ENCODE peak calls at places on chromosome 14, in ten cellular contexts. K is fibroblast of mammary gland; I is cardiac muscle cell; J is lower lobe of right lung; S is KBM-7; Q is activated CD8-positive, alpha-beta memory T cell treated with anti-CD3 and anti-CD28 coated beads for 4 hours; O is fibroblast of the aortic adventitia; A is Ammon's horn; T is aorta; X is Jurkat, Clone E6-1. B is an unnamed sample.
A peak's percentile ranks its signal among the peaks of the same experiment; 100 is the strongest.

GRCh38 chr14:72201645-72202044 is 269.4 kb downstream of the RGS6 start:
- DNase-seq in K (no peak), I (no peak), J (no peak), S (no peak), Q (no peak), O (no peak), A (no peak), T (no peak), X (no peak), B (no peak)

GRCh38 chr14:36503771-36504741 is 16.0 kb downstream of the NKX2-1 start:
- DNase-seq in K (no peak), I (no peak), J (peak; percentile 54), S (no peak), Q (no peak), O (no peak), A (no peak), T (no peak), X (no peak), B (no peak)

GRCh38 chr14:23538049-23538718 is 13.4 kb downstream of the ZFHX2 start:
- DNase-seq in K (no peak), I (no peak), J (no peak), S (no peak), Q (no peak), O (no peak), A (no peak), T (no peak), X (no peak), B (no peak)

GRCh38 chr14:84591827-84592540 is 938.0 kb upstream of the FLRT2 start:
- DNase-seq in K (no peak), I (no peak), J (no peak), S (no peak), Q (no peak), O (no peak), A (no peak), T (no peak), X (no peak), B (no peak)

GRCh38 chr14:74324945-74325361 is 22.2 kb upstream of the ABCD4 start:
- DNase-seq in K (peak; percentile 53), I (peak; percentile 54), J (no peak), S (peak; percentile 56), Q (no peak), O (peak; percentile 57), A (peak; percentile 8), T (no peak), X (peak; percentile 19), B (peak; percentile 17)

GRCh38 chr14:52115286-52115685 is 46.4 kb upstream of the NID2 start:
- DNase-seq in K (no peak), I (no peak), J (no peak), S (no peak), Q (no peak), O (no peak), A (no peak), T (no peak), X (no peak), B (no peak)

GRCh38 chr14:22715186-22715812 is 51.2 kb upstream of the OXA1L start:
- DNase-seq in K (no peak), I (no peak), J (no peak), S (peak; percentile 45), Q (no peak), O (no peak), A (no peak), T (no peak), X (no peak), B (no peak)

GRCh38 chr14:33634631-33635030 is 316.2 kb downstream of the EGLN3 start:
- DNase-seq in K (peak; percentile 30), I (no peak), J (no peak), S (no peak), Q (no peak), O (no peak), A (no peak), T (no peak), X (no peak), B (no peak)

GRCh38 chr14:76203086-76204001 is 51.6 kb downstream of the GPATCH2L start:
- DNase-seq in K (peak; percentile 98), I (no peak), J (no peak), S (no peak), Q (no peak), O (peak; percentile 87), A (peak; percentile 45), T (peak; percentile 66), X (no peak), B (peak; percentile 36)

GRCh38 chr14:75277000-75277795 is 1.4 kb upstream of the FOS start:
- DNase-seq in K (peak; percentile 84), I (peak; percentile 90), J (peak; percentile 96), S (peak; percentile 83), Q (no peak), O (peak; percentile 85), A (peak; percentile 91), T (peak; percentile 96), X (no peak), B (peak; percentile 57)

GRCh38 chr14:33794791-33795300 is 156.0 kb downstream of the EGLN3 start:
- DNase-seq in K (peak; percentile 50), I (no peak), J (no peak), S (no peak), Q (no peak), O (peak; percentile 37), A (no peak), T (no peak), X (no peak), B (no peak)

GRCh38 chr14:68944162-68944561 is 34.9 kb downstream of the ACTN1 start:
- DNase-seq in K (no peak), I (no peak), J (no peak), S (no peak), Q (no peak), O (no peak), A (peak; percentile 50), T (no peak), X (no peak), B (no peak)

GRCh38 chr14:91395998-91396660 is 21.5 kb downstream of the CCDC88C start:
- DNase-seq in K (no peak), I (no peak), J (no peak), S (no peak), Q (no peak), O (no peak), A (no peak), T (no peak), X (no peak), B (no peak)

GRCh38 chr14:103091041-103091882 is 3.3 kb upstream of the EXOC3L4 start:
- DNase-seq in K (peak; percentile 48), I (peak; percentile 73), J (peak; percentile 79), S (peak; percentile 66), Q (peak; percentile 62), O (peak; percentile 14), A (no peak), T (no peak), X (no peak), B (no peak)

GRCh38 chr14:99127651-99128167 is 144.3 kb downstream of the BCL11B start:
- DNase-seq in K (no peak), I (no peak), J (no peak), S (no peak), Q (no peak), O (no peak), A (no peak), T (peak; percentile 58), X (no peak), B (no peak)

GRCh38 chr14:104822821-104823615 is 22.1 kb downstream of the ZBTB42 start:
- DNase-seq in K (no peak), I (no peak), J (no peak), S (no peak), Q (no peak), O (no peak), A (no peak), T (peak; percentile 32), X (no peak), B (no peak)

GRCh38 chr14:90624732-90625444 is 191.3 kb downstream of the TTC7B start:
- DNase-seq in K (peak; percentile 18), I (peak; percentile 43), J (no peak), S (no peak), Q (no peak), O (no peak), A (no peak), T (no peak), X (no peak), B (no peak)

GRCh38 chr14:70901218-70901772 is 6.0 kb upstream of the PCNX1 start:
- DNase-seq in K (peak; percentile 37), I (no peak), J (no peak), S (no peak), Q (no peak), O (peak; percentile 64), A (no peak), T (no peak), X (no peak), B (no peak)

GRCh38 chr14:93003945-93004698 is 81.2 kb downstream of the CHGA start:
- DNase-seq in K (peak; percentile 28), I (no peak), J (no peak), S (no peak), Q (no peak), O (no peak), A (no peak), T (no peak), X (no peak), B (no peak)

GRCh38 chr14:88044782-88045446 is 40.0 kb downstream of the GPR65 start:
- DNase-seq in K (no peak), I (no peak), J (no peak), S (no peak), Q (no peak), O (no peak), A (peak; percentile 15), T (no peak), X (no peak), B (no peak)

GRCh38 chr14:72683787-72684186 is 210.1 kb downstream of the DPF3 start:
- DNase-seq in K (no peak), I (no peak), J (no peak), S (no peak), Q (no peak), O (no peak), A (no peak), T (no peak), X (no peak), B (no peak)

GRCh38 chr14:94100847-94101246 is 9.7 kb upstream of the IFI27 start:
- DNase-seq in K (peak; percentile 93), I (no peak), J (no peak), S (no peak), Q (no peak), O (peak; percentile 64), A (no peak), T (no peak), X (no peak), B (no peak)

GRCh38 chr14:70665448-70666363 is 24.0 kb downstream of the TTC9 start:
- DNase-seq in K (no peak), I (no peak), J (peak; percentile 79), S (no peak), Q (no peak), O (no peak), A (no peak), T (no peak), X (no peak), B (no peak)

GRCh38 chr14:102848830-102849521 is 71.7 kb downstream of the TRAF3 start:
- DNase-seq in K (peak; percentile 44), I (no peak), J (no peak), S (no peak), Q (no peak), O (no peak), A (peak; percentile 58), T (peak; percentile 77), X (no peak), B (no peak)

GRCh38 chr14:78484002-78484401 is 313.8 kb downstream of the NRXN3 start:
- DNase-seq in K (no peak), I (no peak), J (no peak), S (no peak), Q (no peak), O (no peak), A (no peak), T (no peak), X (no peak), B (no peak)

GRCh38 chr14:66141733-66142132 is 344.4 kb upstream of the CCDC196 start:
- DNase-seq in K (no peak), I (no peak), J (no peak), S (no peak), Q (no peak), O (no peak), A (no peak), T (no peak), X (no peak), B (no peak)

GRCh38 chr14:61212546-61212945 is 68.6 kb downstream of the TMEM30B start:
- DNase-seq in K (no peak), I (no peak), J (no peak), S (no peak), Q (no peak), O (no peak), A (no peak), T (no peak), X (no peak), B (no peak)

GRCh38 chr14:63295991-63296630 is 22.6 kb downstream of the GPHB5 start:
- DNase-seq in K (peak; percentile 41), I (no peak), J (no peak), S (no peak), Q (no peak), O (peak; percentile 60), A (peak; percentile 23), T (no peak), X (no peak), B (no peak)